ENCODE peak calls at places on chromosomes 12 and 14, in six cellular contexts. B is WTC11, A is AG09319, H is AG10803, L is DND-41, K is astrocyte of the cerebellum. X is an unnamed sample.

GRCh38 chr12:54148560-54149439 is 40.0 kb downstream of the SMUG1 start:
- DNase-seq in B (no peak), H (no peak), A (no peak), L (no peak), K (no peak), X (no peak)

GRCh38 chr14:50667491-50668007 is 557 bp downstream of the SAV1 start:
- DNase-seq in K (no peak), A (no peak), H (no peak), B (peak), L (peak), X (peak)

GRCh38 chr12:49609875-49610154 is 4.4 kb upstream of the FAM186B start:
- DNase-seq in H (no peak), L (no peak), B (no peak), K (no peak), A (no peak), X (no peak)

GRCh38 chr12:104420868-104421267 is 35.9 kb upstream of the CHST11 start:
- DNase-seq in H (no peak), K (no peak), L (no peak), A (no peak), B (no peak), X (peak)

GRCh38 chr12:96070670-96071279 is 35.4 kb upstream of the LTA4H start:
- DNase-seq in B (peak), A (no peak), H (peak), L (no peak), K (no peak), X (no peak)

GRCh38 chr12:68352067-68352466 is 19.9 kb upstream of the MDM1 start:
- DNase-seq in A (no peak), B (no peak), H (no peak), K (no peak), L (no peak), X (no peak)

GRCh38 chr12:14854586-14855163 is 11.3 kb upstream of the ART4 start:
- DNase-seq in B (no peak), K (no peak), H (peak), A (no peak), L (no peak), X (no peak)

GRCh38 chr14:104386281-104386841 is 193.2 kb upstream of the C14orf180 start:
- DNase-seq in B (peak), H (no peak), K (no peak), A (no peak), L (no peak), X (no peak)

GRCh38 chr12:50505945-50506344 is 1.2 kb downstream of the DIP2B start:
- DNase-seq in H (no peak), A (no peak), L (no peak), K (no peak), B (no peak), X (no peak)

GRCh38 chr12:81963651-81964050 is 204.5 kb upstream of the PPFIA2 start:
- DNase-seq in A (no peak), H (no peak), B (no peak), L (no peak), K (no peak), X (no peak)

GRCh38 chr14:69543341-69544249 is 31.1 kb downstream of the CCDC177 start:
- DNase-seq in H (peak), L (peak), A (peak), K (peak), B (no peak), X (peak)

GRCh38 chr14:22524105-22524783 is 64.8 kb downstream of the DAD1 start:
- DNase-seq in L (no peak), H (no peak), K (no peak), B (no peak), A (no peak), X (peak)

GRCh38 chr14:38127784-38128183 is 79.9 kb upstream of the SSTR1 start:
- DNase-seq in L (no peak), A (no peak), B (no peak), H (peak), K (no peak), X (no peak)

GRCh38 chr14:78222746-78223145 is 52.6 kb downstream of the NRXN3 start:
- DNase-seq in A (no peak), B (no peak), L (no peak), H (no peak), K (no peak), X (no peak)

GRCh38 chr12:50764116-50764860 is 387 bp downstream of the ATF1 start:
- DNase-seq in A (no peak), B (peak), H (peak), K (no peak), L (peak), X (no peak)

GRCh38 chr12:130956456-130957303 is 3.0 kb downstream of the ADGRD1 start:
- DNase-seq in H (no peak), B (no peak), K (no peak), L (no peak), A (no peak), X (no peak)

GRCh38 chr12:55736780-55737580 is 5.9 kb upstream of the GDF11 start:
- DNase-seq in B (peak), A (no peak), H (peak), K (no peak), L (peak), X (peak)

GRCh38 chr14:75249251-75249957 is 29.2 kb upstream of the FOS start:
- DNase-seq in K (no peak), A (no peak), H (no peak), B (no peak), L (peak), X (peak)

GRCh38 chr12:106142591-106143261 is 4.0 kb upstream of the NUAK1 start:
- DNase-seq in K (no peak), H (no peak), B (no peak), A (no peak), L (no peak), X (no peak)

GRCh38 chr12:48999371-49000131 is at the start of gene DDN:
- DNase-seq in H (peak), B (no peak), A (no peak), L (peak), K (no peak), X (peak)

GRCh38 chr14:60563113-60563512 is 54.2 kb downstream of the SIX6 start:
- DNase-seq in H (peak), K (peak), L (no peak), B (no peak), A (peak), X (no peak)

GRCh38 chr14:57831981-57832380 is 33.9 kb downstream of the SLC35F4 start:
- DNase-seq in H (no peak), K (no peak), B (peak), A (no peak), L (peak), X (no peak)

GRCh38 chr12:39587247-39587646 is 32.4 kb downstream of the ABCD2 start:
- DNase-seq in L (no peak), K (no peak), A (no peak), H (peak), B (no peak), X (peak)

GRCh38 chr12:31897791-31898503 is 61.3 kb upstream of the RESF1 start:
- DNase-seq in K (no peak), A (no peak), B (peak), L (peak), H (no peak), X (peak)

GRCh38 chr12:102916252-102917025 is 605 bp downstream of the PAH start:
- DNase-seq in H (no peak), K (no peak), L (no peak), A (no peak), B (no peak), X (no peak)
- TF ChIP-seq CTCF in H (no peak), K (no peak), L (no peak), A (no peak), B (no peak), X (no peak)

DNA sequence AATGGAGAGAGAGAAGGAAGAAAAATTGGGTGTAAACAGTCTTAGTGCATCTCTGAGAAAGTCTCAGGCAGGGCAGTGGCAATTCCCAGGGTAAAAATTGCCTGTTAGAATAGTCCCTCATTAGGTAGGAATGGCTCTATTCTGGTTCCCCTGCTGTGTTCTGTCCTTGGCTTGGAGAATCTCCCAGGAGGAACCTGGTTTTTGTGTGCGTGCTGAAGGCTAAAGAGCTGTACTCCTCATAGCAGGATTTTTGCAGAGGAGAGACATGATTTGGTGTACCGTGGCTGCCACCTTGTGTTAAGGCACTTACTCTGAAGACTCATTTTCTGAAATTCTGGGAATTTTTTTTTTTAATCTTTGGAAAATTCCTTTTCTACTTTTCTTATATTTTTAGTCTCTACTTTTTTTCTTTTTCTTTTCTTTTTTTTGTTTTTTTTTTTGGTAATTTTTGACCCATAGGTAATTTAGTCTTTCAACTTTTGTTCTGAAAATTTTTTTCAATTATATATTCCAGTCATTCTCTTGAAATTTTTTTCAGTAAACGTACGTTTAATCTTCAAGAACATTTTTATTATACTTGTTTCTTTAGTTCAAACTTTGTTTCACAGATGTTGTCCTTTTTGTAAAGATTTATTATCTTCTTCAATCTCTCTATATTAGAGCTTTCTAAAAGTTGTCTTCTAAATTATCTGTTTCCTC is 63.8 kb downstream of the FBXO33 start:
- DNase-seq in H (peak), A (peak), K (peak), B (peak), L (peak), X (peak)
- TF ChIP-seq CTCF in H (peak), A (peak), K (peak), B (peak), L (peak), X (peak)

GRCh38 chr12:121467638-121468403 is 67.9 kb downstream of the RNF34 start:
- DNase-seq in A (no peak), K (no peak), L (no peak), H (no peak), B (peak), X (no peak)

GRCh38 chr12:121468451-121468850 is 68.5 kb downstream of the RNF34 start:
- DNase-seq in K (no peak), A (no peak), L (no peak), H (peak), B (no peak), X (no peak)

GRCh38 chr12:121466800-121467637 is 67.1 kb downstream of the RNF34 start:
- DNase-seq in H (peak), K (peak), L (peak), A (peak), B (peak), X (peak)

GRCh38 chr12:121464331-121464730 is 64.4 kb downstream of the RNF34 start:
- DNase-seq in L (no peak), A (no peak), H (no peak), K (no peak), B (no peak), X (no peak)

DNA sequence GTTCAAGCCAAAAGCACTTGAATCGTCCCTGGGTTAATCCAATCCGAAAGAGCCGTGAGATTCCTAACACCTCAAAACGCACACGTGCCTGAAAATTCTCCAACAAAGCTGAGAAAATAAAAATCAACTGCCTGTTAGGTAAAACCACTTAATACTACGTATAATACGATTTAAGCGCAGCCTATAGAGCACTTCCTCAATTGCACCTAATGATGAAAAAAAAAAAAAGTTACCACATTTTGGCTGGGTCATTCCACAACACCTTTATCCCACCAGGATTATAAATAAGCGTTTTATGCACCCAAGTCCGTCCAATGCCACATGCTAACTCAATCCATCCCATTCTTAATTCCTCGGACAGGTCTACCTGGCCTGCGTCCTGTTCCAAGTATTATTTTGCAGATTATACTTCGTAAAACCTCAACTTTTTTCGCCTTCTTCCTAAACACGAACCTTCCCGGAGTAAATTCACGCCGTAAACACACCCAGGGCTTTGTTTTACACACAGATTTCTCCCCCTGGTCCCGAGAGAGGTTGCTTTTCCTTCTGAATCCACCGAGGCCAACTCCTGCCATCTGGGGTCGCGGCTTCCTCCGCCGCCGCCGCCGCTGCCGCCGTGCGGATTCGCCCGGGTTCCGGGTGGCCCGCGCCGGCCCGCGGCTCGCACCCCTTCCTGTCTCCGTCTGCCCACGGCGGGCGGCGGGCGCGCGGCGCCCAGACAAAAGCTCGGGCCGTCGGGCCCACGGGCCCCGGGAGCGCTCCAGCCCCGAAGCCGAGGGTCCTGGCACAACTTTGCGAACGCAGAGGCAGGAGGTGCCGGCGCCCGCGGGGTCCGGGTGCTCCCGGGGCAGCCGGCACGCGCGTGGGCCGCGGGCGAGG is 66.2 kb downstream of the RNF34 start:
- DNase-seq in H (peak), K (no peak), A (no peak), L (peak), B (no peak), X (peak)
- TF ChIP-seq CTCF in H (no peak), K (no peak), A (no peak), L (no peak), B (no peak), X (no peak)

GRCh38 chr12:124601699-124602098 is 34.3 kb upstream of the NCOR2 start:
- DNase-seq in B (no peak), L (no peak), K (no peak), A (no peak), H (peak), X (no peak)

GRCh38 chr12:124597041-124597440 is 29.6 kb upstream of the NCOR2 start:
- DNase-seq in L (no peak), K (no peak), H (no peak), B (no peak), A (no peak), X (no peak)

GRCh38 chr12:124595444-124595843 is 28.0 kb upstream of the NCOR2 start:
- DNase-seq in K (no peak), H (no peak), L (no peak), B (no peak), A (no peak), X (no peak)

GRCh38 chr12:124603143-124603542 is 35.7 kb upstream of the NCOR2 start:
- DNase-seq in K (no peak), H (peak), A (no peak), B (no peak), L (no peak), X (no peak)

DNA sequence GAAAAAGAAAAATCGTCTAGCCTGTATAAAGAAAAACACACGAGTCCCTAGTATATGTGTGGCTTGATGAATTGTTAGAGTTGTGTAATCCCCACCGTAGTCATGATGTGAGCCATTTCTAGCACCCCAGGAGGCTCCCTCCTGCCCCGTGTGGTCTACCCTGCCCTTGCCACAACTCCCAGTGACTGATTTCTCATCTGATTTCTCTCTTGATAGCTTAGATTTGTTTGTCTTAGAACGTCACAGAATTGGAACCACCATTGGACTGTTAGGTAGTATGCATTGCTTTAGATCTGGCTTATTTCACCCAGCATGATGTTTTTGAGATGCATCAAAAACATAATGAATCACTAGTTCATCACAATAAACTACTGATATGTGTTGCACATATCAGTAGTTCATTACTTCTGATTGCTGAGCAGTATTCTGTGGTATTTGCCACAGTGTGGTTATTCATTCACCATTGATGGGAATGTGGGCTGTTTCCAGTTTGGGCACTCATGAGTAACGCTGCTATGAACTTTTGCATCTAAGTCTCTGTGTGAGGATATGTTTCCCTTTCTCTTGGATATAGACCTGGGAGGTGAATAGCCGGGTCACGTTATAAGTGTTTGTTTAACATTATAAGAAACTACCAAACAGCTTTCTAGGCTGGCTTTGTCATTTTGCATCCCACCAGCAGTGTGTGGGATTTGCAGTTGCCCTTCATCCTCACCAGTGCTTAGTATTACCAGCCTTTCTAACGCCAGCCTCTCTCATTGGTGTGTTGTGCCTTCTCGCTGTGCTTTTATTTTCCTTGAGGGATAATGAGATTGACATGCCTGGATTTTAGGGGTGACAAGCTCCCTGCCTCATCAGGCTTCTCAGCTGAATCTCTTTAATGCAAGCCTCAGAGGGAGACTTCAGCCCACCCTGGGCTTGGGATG is 31.9 kb upstream of the NCOR2 start:
- DNase-seq in H (peak), A (no peak), L (no peak), K (peak), B (no peak), X (peak)
- TF ChIP-seq CTCF in H (peak), A (no peak), L (peak), K (no peak), B (no peak), X (no peak)

X was measured in activated CD8-positive, alpha-beta T cell treated with anti-CD3 and anti-CD28 coated beads for 36 hours.